ENCODE peak calls at places on chromosomes 2 and 18, in seven cellular contexts. S is breast epithelium; E is ureter; A is CD4-positive, alpha-beta memory T cell; O is mesenteric fat pad; K is H4; C is stimulated activated CD4-positive, alpha-beta T cell treated with anti-CD3 and anti-CD28 coated beads, Interleukin-15, amount 100 ng/mL, for 24 hours. Z is an unnamed sample.
A peak's percentile ranks its signal among the peaks of the same experiment; 100 is the strongest.

GRCh38 chr2:234911271-234911670 is 40.5 kb upstream of the SH3BP4 start:
- DNase-seq in K (peak; percentile 30), O (no peak), E (no peak), S (peak; percentile 76), C (no peak), A (no peak), Z (no peak)

GRCh38 chr18:26702023-26702422 is 153.7 kb upstream of the KCTD1 start:
- DNase-seq in E (no peak), O (no peak), A (no peak), K (no peak), S (no peak), C (no peak), Z (no peak)

GRCh38 chr18:7523772-7524171 is 43.3 kb upstream of the PTPRM start:
- DNase-seq in C (no peak), E (no peak), A (no peak), O (no peak), K (no peak), S (no peak), Z (no peak)

GRCh38 chr2:218003994-218004419 is 1.2 kb upstream of the TNS1 start:
- DNase-seq in E (peak; percentile 64), C (no peak), O (no peak), K (no peak), A (no peak), S (no peak), Z (peak; percentile 97)

GRCh38 chr18:78776151-78776550 is 203.5 kb upstream of the SALL3 start:
- DNase-seq in K (no peak), O (peak; percentile 75), E (no peak), A (no peak), C (no peak), S (no peak), Z (no peak)

GRCh38 chr2:188573453-188573852 is 281.8 kb downstream of the GULP1 start:
- DNase-seq in A (no peak), S (no peak), K (no peak), C (no peak), E (no peak), O (no peak), Z (no peak)

GRCh38 chr2:80515961-80516360 is 211.4 kb upstream of the LRRTM1 start:
- DNase-seq in O (no peak), K (no peak), E (no peak), A (no peak), C (no peak), S (no peak), Z (no peak)

GRCh38 chr18:33404244-33404873 is 36.2 kb downstream of the CCDC178 start:
- DNase-seq in A (no peak), E (no peak), C (no peak), S (no peak), K (no peak), O (no peak), Z (no peak)

GRCh38 chr2:118049140-118050128 is 35.6 kb upstream of the CCDC93 start:
- DNase-seq in C (no peak), E (no peak), S (no peak), O (no peak), K (no peak), A (no peak), Z (no peak)

GRCh38 chr2:206721216-206721920 is 3.2 kb upstream of the DYTN start:
- DNase-seq in A (no peak), O (no peak), C (no peak), K (no peak), S (no peak), E (no peak), Z (no peak)

GRCh38 chr2:170255971-170256370 is 78.0 kb downstream of the MYO3B start:
- DNase-seq in E (no peak), A (no peak), K (no peak), S (no peak), C (no peak), O (no peak), Z (no peak)

GRCh38 chr18:69636529-69637301 is 236.0 kb downstream of the DOK6 start:
- DNase-seq in E (no peak), K (no peak), O (no peak), C (peak; percentile 17), S (no peak), A (peak; percentile 18), Z (no peak)

GRCh38 chr2:146894514-146894913 is 950.3 kb upstream of the ACVR2A start:
- DNase-seq in C (no peak), A (no peak), E (no peak), S (no peak), O (no peak), K (no peak), Z (no peak)

GRCh38 chr2:241776336-241777166 is at the start of gene GAL3ST2:
- DNase-seq in K (no peak), C (no peak), A (no peak), E (peak; percentile 42), O (peak; percentile 83), S (no peak), Z (no peak)

GRCh38 chr2:160010361-160011145 is 51.9 kb downstream of the PLA2R1 start:
- DNase-seq in O (no peak), K (no peak), A (no peak), E (no peak), C (no peak), S (no peak), Z (no peak)

GRCh38 chr2:70671059-70671685 is 96.8 kb downstream of the ADD2 start:
- DNase-seq in E (no peak), A (no peak), K (no peak), C (no peak), S (no peak), O (peak; percentile 28), Z (no peak)

GRCh38 chr2:104375206-104375605 is 478.7 kb upstream of the POU3F3 start:
- DNase-seq in K (no peak), C (no peak), A (no peak), O (no peak), S (no peak), E (no peak), Z (no peak)

GRCh38 chr2:161044937-161045336 is 115.3 kb upstream of the TANK start:
- DNase-seq in O (no peak), C (no peak), A (no peak), S (no peak), E (no peak), K (peak; percentile 21), Z (no peak)

GRCh38 chr2:151826737-151827157 is 1.5 kb downstream of the ARL5A start:
- DNase-seq in C (no peak), K (no peak), S (no peak), E (no peak), O (no peak), A (peak; percentile 10), Z (no peak)

GRCh38 chr2:203743441-203743932 is 37.0 kb downstream of the CD28 start:
- DNase-seq in K (no peak), O (no peak), S (no peak), C (no peak), A (no peak), E (no peak), Z (no peak)

GRCh38 chr2:60439219-60439974 is 114.1 kb downstream of the BCL11A start:
- DNase-seq in O (no peak), C (no peak), S (no peak), K (no peak), E (no peak), A (no peak), Z (no peak)

GRCh38 chr2:8906208-8906607 is 68.8 kb upstream of the KIDINS220 start:
- DNase-seq in O (no peak), A (no peak), C (no peak), E (no peak), S (no peak), K (peak; percentile 13), Z (no peak)

GRCh38 chr18:48942086-48942485 is 8.7 kb downstream of the SMAD7 start:
- DNase-seq in O (no peak), C (no peak), E (no peak), S (no peak), K (no peak), A (no peak), Z (no peak)

GRCh38 chr2:159129807-159130206 is 156.7 kb downstream of the WDSUB1 start:
- DNase-seq in C (no peak), A (no peak), K (no peak), S (no peak), O (no peak), E (no peak), Z (no peak)

GRCh38 chr2:15557947-15558346 is 3.2 kb downstream of the NBAS start:
- DNase-seq in A (no peak), S (no peak), O (no peak), E (no peak), K (no peak), C (no peak), Z (no peak)

GRCh38 chr18:35376393-35376741 is 770 bp downstream of the ZNF396 start:
- DNase-seq in C (peak; percentile 32), K (no peak), E (no peak), A (peak; percentile 14), S (no peak), O (no peak), Z (no peak)

GRCh38 chr2:85890522-85891176 is 1.9 kb upstream of the ST3GAL5 start:
- DNase-seq in K (no peak), O (no peak), S (no peak), A (no peak), C (no peak), E (no peak), Z (no peak)

GRCh38 chr2:29166237-29166630 is 51.0 kb downstream of the CLIP4 start:
- DNase-seq in C (no peak), O (no peak), K (no peak), A (no peak), S (no peak), E (no peak), Z (no peak)

GRCh38 chr2:7933665-7934064 is 748.2 kb upstream of the ID2 start:
- DNase-seq in E (no peak), K (no peak), O (no peak), S (no peak), C (no peak), A (no peak), Z (no peak)

GRCh38 chr18:74252032-74252380 is 39.8 kb downstream of the CYB5A start:
- DNase-seq in S (no peak), E (no peak), K (peak; percentile 20), C (peak; percentile 36), O (no peak), A (no peak), Z (no peak)

GRCh38 chr18:4004176-4004829 is 450.8 kb downstream of the DLGAP1 start:
- DNase-seq in K (no peak), C (no peak), S (no peak), E (no peak), A (no peak), O (no peak), Z (no peak)

GRCh38 chr2:151665959-151666358 is 68.3 kb downstream of the NEB start:
- DNase-seq in C (no peak), A (no peak), E (no peak), O (no peak), S (no peak), K (no peak), Z (no peak)

GRCh38 chr2:240928476-240929363 is 22.6 kb downstream of the CROCC2 start:
- DNase-seq in A (no peak), K (no peak), O (peak; percentile 68), C (no peak), E (no peak), S (peak; percentile 25), Z (peak; percentile 72)

GRCh38 chr18:22219568-22220355 is 50.4 kb downstream of the GATA6 start:
- DNase-seq in E (no peak), A (no peak), K (no peak), S (no peak), O (no peak), C (no peak), Z (no peak)

GRCh38 chr2:227774011-227774624 is 28.4 kb downstream of the SCYGR8 start:
- DNase-seq in E (no peak), A (peak; percentile 8), C (peak; percentile 15), K (no peak), O (no peak), S (no peak), Z (peak; percentile 22)

GRCh38 chr18:24928479-24928878 is 423.5 kb downstream of the ZNF521 start:
- DNase-seq in S (no peak), O (no peak), C (no peak), K (no peak), E (no peak), A (no peak), Z (no peak)

Z was measured in vagina.